ENCODE peak calls at places on chromosome 17, in eight cellular contexts. One of them, this sample, is unnamed.

GRCh38 chr17:7407033-7407432 is 612 bp upstream of the NLGN2 start:
- DNase-seq in MM.1S: no peak
- DNase-seq in PC-3: no peak
- DNase-seq in GM23338: peak
- DNase-seq in hepatocyte: no peak
- DNase-seq in HCT116: no peak
- DNase-seq in neural progenitor cell: no peak
- DNase-seq in OCI-LY7: no peak
- DNase-seq in this sample: no peak

GRCh38 chr17:3695723-3696411 is at the start of gene P2RX5:
- DNase-seq in OCI-LY7: peak
- DNase-seq in HCT116: no peak
- DNase-seq in neural progenitor cell: peak
- DNase-seq in PC-3: peak
- DNase-seq in hepatocyte: peak
- DNase-seq in GM23338: peak
- DNase-seq in MM.1S: peak
- DNase-seq in this sample: peak

GRCh38 chr17:48816774-48817590 is at the start of gene TTLL6:
- DNase-seq in HCT116: peak
- DNase-seq in neural progenitor cell: peak
- DNase-seq in GM23338: peak
- DNase-seq in PC-3: peak
- DNase-seq in hepatocyte: peak
- DNase-seq in MM.1S: peak
- DNase-seq in OCI-LY7: peak
- DNase-seq in this sample: peak

GRCh38 chr17:16428098-16428882 is 12.9 kb downstream of the TRPV2 start:
- DNase-seq in GM23338: peak
- DNase-seq in OCI-LY7: peak
- DNase-seq in hepatocyte: peak
- DNase-seq in PC-3: peak
- DNase-seq in HCT116: no peak
- DNase-seq in MM.1S: no peak
- DNase-seq in neural progenitor cell: peak
- DNase-seq in this sample: peak

GRCh38 chr17:48728232-48729231 is at the start of gene HOXB13:
- DNase-seq in MM.1S: peak
- DNase-seq in PC-3: peak
- DNase-seq in neural progenitor cell: peak
- DNase-seq in hepatocyte: peak
- DNase-seq in OCI-LY7: no peak
- DNase-seq in GM23338: peak
- DNase-seq in HCT116: peak
- DNase-seq in this sample: peak

GRCh38 chr17:4509923-4510614 is 11.4 kb downstream of the SPNS2 start:
- DNase-seq in GM23338: no peak
- DNase-seq in hepatocyte: no peak
- DNase-seq in HCT116: no peak
- DNase-seq in MM.1S: no peak
- DNase-seq in OCI-LY7: no peak
- DNase-seq in neural progenitor cell: no peak
- DNase-seq in PC-3: no peak
- DNase-seq in this sample: no peak

GRCh38 chr17:9576521-9577401 is at the start of gene CFAP52:
- DNase-seq in neural progenitor cell: peak
- DNase-seq in PC-3: peak
- DNase-seq in hepatocyte: peak
- DNase-seq in MM.1S: peak
- DNase-seq in OCI-LY7: peak
- DNase-seq in HCT116: peak
- DNase-seq in GM23338: peak
- DNase-seq in this sample: peak

GRCh38 chr17:73166731-73167581 is 2.1 kb downstream of the SSTR2 start:
- DNase-seq in GM23338: no peak
- DNase-seq in neural progenitor cell: no peak
- DNase-seq in HCT116: no peak
- DNase-seq in hepatocyte: no peak
- DNase-seq in PC-3: no peak
- DNase-seq in MM.1S: peak
- DNase-seq in OCI-LY7: no peak
- DNase-seq in this sample: no peak

GRCh38 chr17:16442141-16442540 is 26.8 kb downstream of the TRPV2 start:
- DNase-seq in neural progenitor cell: peak
- DNase-seq in hepatocyte: no peak
- DNase-seq in OCI-LY7: no peak
- DNase-seq in HCT116: no peak
- DNase-seq in PC-3: peak
- DNase-seq in MM.1S: no peak
- DNase-seq in GM23338: peak
- DNase-seq in this sample: no peak

GRCh38 chr17:75270218-75270965 is 639 bp downstream of the MIF4GD start:
- DNase-seq in neural progenitor cell: peak
- DNase-seq in PC-3: peak
- DNase-seq in GM23338: peak
- DNase-seq in OCI-LY7: peak
- DNase-seq in HCT116: peak
- DNase-seq in hepatocyte: peak
- DNase-seq in MM.1S: peak
- DNase-seq in this sample: peak

GRCh38 chr17:48011405-48012150 is 26.0 kb downstream of the COPZ2 start:
- DNase-seq in PC-3: peak
- DNase-seq in MM.1S: peak
- DNase-seq in neural progenitor cell: peak
- DNase-seq in OCI-LY7: peak
- DNase-seq in HCT116: peak
- DNase-seq in hepatocyte: peak
- DNase-seq in GM23338: peak
- DNase-seq in this sample: peak

GRCh38 chr17:47280072-47280811 is 26.6 kb downstream of the ITGB3 start:
- DNase-seq in MM.1S: no peak
- DNase-seq in neural progenitor cell: no peak
- DNase-seq in OCI-LY7: no peak
- DNase-seq in PC-3: no peak
- DNase-seq in HCT116: no peak
- DNase-seq in hepatocyte: no peak
- DNase-seq in GM23338: no peak
- DNase-seq in this sample: no peak

GRCh38 chr17:67417507-67417906 is 40.4 kb downstream of the PITPNC1 start:
- DNase-seq in hepatocyte: no peak
- DNase-seq in PC-3: no peak
- DNase-seq in MM.1S: no peak
- DNase-seq in HCT116: no peak
- DNase-seq in OCI-LY7: no peak
- DNase-seq in GM23338: no peak
- DNase-seq in neural progenitor cell: no peak
- DNase-seq in this sample: no peak

GRCh38 chr17:72376486-72377345 is 255.9 kb downstream of the SOX9 start:
- DNase-seq in OCI-LY7: no peak
- DNase-seq in PC-3: no peak
- DNase-seq in GM23338: no peak
- DNase-seq in neural progenitor cell: no peak
- DNase-seq in MM.1S: no peak
- DNase-seq in HCT116: no peak
- DNase-seq in hepatocyte: no peak
- DNase-seq in this sample: peak

GRCh38 chr17:32445075-32445427 is 741 bp downstream of the PSMD11 start:
- DNase-seq in hepatocyte: peak
- DNase-seq in neural progenitor cell: peak
- DNase-seq in HCT116: no peak
- DNase-seq in MM.1S: no peak
- DNase-seq in OCI-LY7: no peak
- DNase-seq in PC-3: peak
- DNase-seq in GM23338: peak
- DNase-seq in this sample: no peak
- TF ChIP-seq CTCF in hepatocyte: no peak
- TF ChIP-seq CTCF in neural progenitor cell: no peak
- TF ChIP-seq CTCF in HCT116: no peak
- TF ChIP-seq CTCF in MM.1S: no peak
- TF ChIP-seq CTCF in OCI-LY7: no peak
- TF ChIP-seq CTCF in PC-3: no peak
- TF ChIP-seq CTCF in GM23338: no peak
- TF ChIP-seq CTCF in this sample: no peak

DNA sequence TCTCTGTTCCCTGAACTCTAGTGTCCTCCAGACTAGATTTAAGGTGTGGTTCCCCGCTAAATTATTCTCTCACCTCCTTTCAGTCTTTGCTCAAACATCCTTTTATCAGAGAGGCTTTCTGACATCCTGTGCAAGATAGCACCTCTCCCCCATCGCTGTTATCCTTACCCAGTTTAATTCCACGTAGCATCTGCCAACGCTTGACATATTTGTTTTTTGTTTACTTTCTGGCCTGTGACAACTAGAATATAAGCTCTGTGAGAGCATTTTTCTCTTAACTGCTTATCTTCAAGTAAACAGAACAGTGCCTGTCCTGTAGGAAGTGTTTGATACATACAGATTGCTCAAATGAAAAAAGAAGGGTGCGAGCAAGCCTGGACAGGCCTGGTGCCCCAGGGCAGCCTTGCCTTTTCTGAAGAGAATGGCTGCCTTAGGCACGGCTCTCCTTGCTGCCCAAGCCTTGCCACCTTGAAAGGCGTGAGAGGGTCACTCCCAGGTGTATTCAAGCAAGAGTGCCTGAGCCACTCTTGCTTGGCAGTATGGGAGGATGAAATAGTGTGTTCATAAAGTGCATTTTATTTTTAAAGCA is 9.7 kb downstream of the DYNLL2 start:
- DNase-seq in hepatocyte: no peak
- DNase-seq in HCT116: no peak
- DNase-seq in PC-3: no peak
- DNase-seq in MM.1S: no peak
- DNase-seq in OCI-LY7: no peak
- DNase-seq in GM23338: no peak
- DNase-seq in neural progenitor cell: no peak
- DNase-seq in this sample: no peak
- TF ChIP-seq EZH2phosphoT487 in hepatocyte: no peak
- TF ChIP-seq EZH2phosphoT487 in HCT116: no peak
- TF ChIP-seq EZH2phosphoT487 in PC-3: no peak
- TF ChIP-seq EZH2phosphoT487 in MM.1S: no peak
- TF ChIP-seq EZH2phosphoT487 in OCI-LY7: no peak
- TF ChIP-seq EZH2phosphoT487 in GM23338: no peak
- TF ChIP-seq EZH2phosphoT487 in neural progenitor cell: no peak
- TF ChIP-seq EZH2phosphoT487 in this sample: no peak

DNA sequence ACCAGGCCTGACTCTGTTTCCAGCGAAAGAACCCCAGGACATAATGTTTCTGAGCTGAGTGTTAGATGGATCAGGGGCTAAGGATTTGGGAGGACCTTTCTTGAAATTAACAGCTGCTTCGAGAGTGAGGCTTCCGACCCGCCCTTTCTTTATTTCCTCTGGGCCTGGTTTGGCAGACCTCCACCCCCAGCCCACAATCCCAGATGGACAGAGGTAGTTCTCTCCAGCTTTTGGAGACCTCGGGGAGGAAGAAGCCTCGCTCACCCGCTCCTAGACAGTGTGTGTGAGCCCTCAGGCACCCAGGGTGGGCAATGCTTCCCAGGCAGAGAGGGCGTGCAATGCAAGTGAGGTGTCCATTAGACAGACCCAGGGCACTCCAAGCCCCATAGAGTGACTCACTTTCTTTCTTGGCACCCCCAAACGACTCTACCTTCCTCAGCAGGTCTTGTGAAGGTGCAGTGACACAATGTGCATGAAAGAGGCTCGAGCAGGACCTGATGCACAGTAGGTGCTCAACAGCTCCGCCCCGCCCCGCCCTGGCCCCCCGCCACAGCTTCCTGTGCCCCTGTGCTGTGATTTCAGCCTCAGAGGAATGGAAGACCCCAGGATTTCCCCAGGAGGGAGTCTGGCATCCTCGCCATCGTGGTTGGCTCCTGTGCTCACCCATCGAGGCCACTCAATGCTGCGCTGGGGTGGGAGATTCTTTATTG is 50.7 kb upstream of the TOB1 start:
- DNase-seq in GM23338: no peak
- DNase-seq in PC-3: no peak
- DNase-seq in hepatocyte: no peak
- DNase-seq in HCT116: no peak
- DNase-seq in MM.1S: no peak
- DNase-seq in OCI-LY7: no peak
- DNase-seq in neural progenitor cell: no peak
- DNase-seq in this sample: no peak
- TF ChIP-seq CTCF in GM23338: no peak
- TF ChIP-seq CTCF in PC-3: no peak
- TF ChIP-seq CTCF in hepatocyte: no peak
- TF ChIP-seq CTCF in HCT116: no peak
- TF ChIP-seq CTCF in MM.1S: no peak
- TF ChIP-seq CTCF in OCI-LY7: no peak
- TF ChIP-seq CTCF in neural progenitor cell: no peak
- TF ChIP-seq CTCF in this sample: no peak

GRCh38 chr17:38364741-38365140 is 13.1 kb downstream of the SOCS7 start:
- DNase-seq in OCI-LY7: no peak
- DNase-seq in HCT116: no peak
- DNase-seq in neural progenitor cell: no peak
- DNase-seq in GM23338: no peak
- DNase-seq in MM.1S: no peak
- DNase-seq in PC-3: no peak
- DNase-seq in hepatocyte: no peak
- DNase-seq in this sample: no peak

GRCh38 chr17:38357488-38358123 is 6.0 kb downstream of the SOCS7 start:
- DNase-seq in MM.1S: no peak
- DNase-seq in PC-3: no peak
- DNase-seq in GM23338: no peak
- DNase-seq in HCT116: no peak
- DNase-seq in OCI-LY7: no peak
- DNase-seq in neural progenitor cell: no peak
- DNase-seq in hepatocyte: no peak
- DNase-seq in this sample: peak

GRCh38 chr17:38358586-38359513 is 7.2 kb downstream of the SOCS7 start:
- DNase-seq in MM.1S: no peak
- DNase-seq in hepatocyte: no peak
- DNase-seq in OCI-LY7: no peak
- DNase-seq in GM23338: no peak
- DNase-seq in HCT116: no peak
- DNase-seq in neural progenitor cell: no peak
- DNase-seq in PC-3: no peak
- DNase-seq in this sample: no peak

GRCh38 chr17:38363016-38363415 is 11.4 kb downstream of the SOCS7 start:
- DNase-seq in GM23338: no peak
- DNase-seq in neural progenitor cell: no peak
- DNase-seq in PC-3: no peak
- DNase-seq in HCT116: no peak
- DNase-seq in OCI-LY7: no peak
- DNase-seq in hepatocyte: no peak
- DNase-seq in MM.1S: no peak
- DNase-seq in this sample: no peak

DNA sequence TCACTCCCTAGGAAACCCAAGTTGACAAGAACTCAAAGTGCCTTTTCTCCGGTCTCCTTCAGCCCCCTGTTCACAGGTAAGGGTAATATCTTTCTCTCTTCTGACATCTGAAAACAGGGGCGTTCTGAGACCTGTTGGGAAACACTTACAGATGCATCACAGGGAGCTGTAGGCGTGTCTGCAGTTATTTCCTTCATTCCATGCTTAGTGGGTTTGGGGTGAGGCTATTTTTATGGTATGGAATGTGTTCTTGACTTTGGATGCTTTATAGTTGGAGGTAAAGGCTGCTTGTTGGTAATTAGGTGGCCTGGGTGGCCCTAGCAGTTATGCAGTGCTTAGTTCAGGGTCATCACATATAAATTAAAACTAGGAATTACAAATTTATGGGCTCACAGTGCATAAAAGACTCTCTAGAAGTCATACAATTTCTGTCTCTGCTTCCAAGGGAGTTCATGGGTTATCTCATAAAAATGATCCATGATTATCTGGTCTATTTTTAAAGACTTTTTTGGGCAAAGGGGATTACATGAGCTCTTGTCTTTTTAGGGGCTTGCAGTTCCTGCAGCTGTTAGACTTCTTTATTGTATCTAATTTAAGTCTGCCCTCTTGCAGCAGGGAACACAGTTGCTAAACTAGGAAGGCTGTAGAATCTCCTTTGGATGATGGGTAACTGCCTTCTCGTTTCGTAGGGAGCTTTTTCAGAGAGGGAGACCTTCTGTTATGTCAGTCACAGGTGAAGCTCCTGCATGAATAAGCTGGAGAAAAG is 10.2 kb downstream of the SOCS7 start:
- DNase-seq in MM.1S: no peak
- DNase-seq in HCT116: no peak
- DNase-seq in PC-3: peak
- DNase-seq in hepatocyte: no peak
- DNase-seq in OCI-LY7: no peak
- DNase-seq in neural progenitor cell: no peak
- DNase-seq in GM23338: no peak
- DNase-seq in this sample: no peak
- TF ChIP-seq EZH2phosphoT487 in MM.1S: no peak
- TF ChIP-seq EZH2phosphoT487 in HCT116: no peak
- TF ChIP-seq EZH2phosphoT487 in PC-3: no peak
- TF ChIP-seq EZH2phosphoT487 in hepatocyte: no peak
- TF ChIP-seq EZH2phosphoT487 in OCI-LY7: no peak
- TF ChIP-seq EZH2phosphoT487 in neural progenitor cell: no peak
- TF ChIP-seq EZH2phosphoT487 in GM23338: no peak
- TF ChIP-seq EZH2phosphoT487 in this sample: no peak